ENCODE peak calls at places on chromosomes 11 and 22, in eight cellular contexts. One of them, this sample, is unnamed.
A peak's percentile ranks its signal among the peaks of the same experiment; 100 is the strongest.

GRCh38 chr11:58829736-58830135 is 14.8 kb downstream of the GLYATL2 start:
- DNase-seq in Calu3: peak; percentile 10
- DNase-seq in myocyte: peak; percentile 5
- DNase-seq in GDM1: no peak
- DNase-seq in NCI-H1105 treated with DMSO at 0.1 percent for 48 hours: no peak
- DNase-seq in HEK293T: no peak
- DNase-seq in AG20443: peak; percentile 48
- DNase-seq in NCI-H1436: no peak
- DNase-seq in this sample: no peak

GRCh38 chr22:40641269-40641668 is 4.8 kb upstream of the MRTFA start:
- DNase-seq in NCI-H1436: no peak
- DNase-seq in myocyte: no peak
- DNase-seq in GDM1: no peak
- DNase-seq in HEK293T: no peak
- DNase-seq in AG20443: no peak
- DNase-seq in NCI-H1105 treated with DMSO at 0.1 percent for 48 hours: no peak
- DNase-seq in Calu3: no peak
- DNase-seq in this sample: peak; percentile 15

GRCh38 chr11:130177782-130178181 is 18.2 kb downstream of the ST14 start:
- DNase-seq in NCI-H1436: no peak
- DNase-seq in NCI-H1105 treated with DMSO at 0.1 percent for 48 hours: no peak
- DNase-seq in HEK293T: no peak
- DNase-seq in Calu3: no peak
- DNase-seq in GDM1: no peak
- DNase-seq in AG20443: no peak
- DNase-seq in myocyte: no peak
- DNase-seq in this sample: peak; percentile 44

GRCh38 chr11:6992457-6993431 is 27.4 kb downstream of the ZNF214 start:
- DNase-seq in AG20443: peak; percentile 31
- DNase-seq in HEK293T: no peak
- DNase-seq in NCI-H1105 treated with DMSO at 0.1 percent for 48 hours: no peak
- DNase-seq in GDM1: no peak
- DNase-seq in myocyte: peak; percentile 46
- DNase-seq in NCI-H1436: no peak
- DNase-seq in Calu3: no peak
- DNase-seq in this sample: no peak

GRCh38 chr22:37241351-37242142 is 2.5 kb downstream of the RAC2 start:
- DNase-seq in NCI-H1436: no peak
- DNase-seq in AG20443: no peak
- DNase-seq in HEK293T: no peak
- DNase-seq in GDM1: no peak
- DNase-seq in myocyte: no peak
- DNase-seq in NCI-H1105 treated with DMSO at 0.1 percent for 48 hours: no peak
- DNase-seq in Calu3: no peak
- DNase-seq in this sample: no peak

GRCh38 chr22:28931844-28932561 is 48.6 kb downstream of the ZNRF3 start:
- DNase-seq in HEK293T: no peak
- DNase-seq in AG20443: no peak
- DNase-seq in NCI-H1105 treated with DMSO at 0.1 percent for 48 hours: no peak
- DNase-seq in NCI-H1436: no peak
- DNase-seq in Calu3: no peak
- DNase-seq in GDM1: no peak
- DNase-seq in myocyte: no peak
- DNase-seq in this sample: no peak

GRCh38 chr11:118628432-118628831 is 21.0 kb downstream of the PHLDB1 start:
- DNase-seq in NCI-H1436: no peak
- DNase-seq in HEK293T: no peak
- DNase-seq in GDM1: no peak
- DNase-seq in myocyte: no peak
- DNase-seq in NCI-H1105 treated with DMSO at 0.1 percent for 48 hours: no peak
- DNase-seq in Calu3: no peak
- DNase-seq in AG20443: no peak
- DNase-seq in this sample: no peak

GRCh38 chr11:121716060-121716459 is 263.3 kb upstream of the SORL1-AS1 start:
- DNase-seq in GDM1: no peak
- DNase-seq in NCI-H1105 treated with DMSO at 0.1 percent for 48 hours: no peak
- DNase-seq in myocyte: peak; percentile 94
- DNase-seq in NCI-H1436: no peak
- DNase-seq in Calu3: no peak
- DNase-seq in AG20443: peak; percentile 17
- DNase-seq in HEK293T: no peak
- DNase-seq in this sample: no peak

GRCh38 chr11:72001834-72002591 is 3.3 kb downstream of the IL18BP start:
- DNase-seq in HEK293T: no peak
- DNase-seq in GDM1: no peak
- DNase-seq in NCI-H1436: no peak
- DNase-seq in myocyte: peak; percentile 76
- DNase-seq in Calu3: no peak
- DNase-seq in AG20443: no peak
- DNase-seq in NCI-H1105 treated with DMSO at 0.1 percent for 48 hours: no peak
- DNase-seq in this sample: no peak

GRCh38 chr11:50394017-50394416 is 361.3 kb downstream of the OR4C45 start:
- DNase-seq in myocyte: no peak
- DNase-seq in AG20443: no peak
- DNase-seq in Calu3: no peak
- DNase-seq in NCI-H1436: no peak
- DNase-seq in GDM1: no peak
- DNase-seq in HEK293T: no peak
- DNase-seq in NCI-H1105 treated with DMSO at 0.1 percent for 48 hours: no peak
- DNase-seq in this sample: no peak

GRCh38 chr11:86551286-86551685 is 121.1 kb downstream of the ME3 start:
- DNase-seq in NCI-H1436: no peak
- DNase-seq in NCI-H1105 treated with DMSO at 0.1 percent for 48 hours: no peak
- DNase-seq in AG20443: peak; percentile 72
- DNase-seq in HEK293T: no peak
- DNase-seq in Calu3: peak; percentile 35
- DNase-seq in myocyte: peak; percentile 54
- DNase-seq in GDM1: no peak
- DNase-seq in this sample: no peak

GRCh38 chr11:118870396-118871343 is 13.0 kb upstream of the CXCR5 start:
- DNase-seq in AG20443: peak; percentile 75
- DNase-seq in Calu3: peak; percentile 10
- DNase-seq in HEK293T: no peak
- DNase-seq in NCI-H1105 treated with DMSO at 0.1 percent for 48 hours: no peak
- DNase-seq in NCI-H1436: no peak
- DNase-seq in GDM1: no peak
- DNase-seq in myocyte: peak; percentile 35
- DNase-seq in this sample: no peak

GRCh38 chr22:23395476-23396361 is 184.4 kb downstream of the IGLL1 start:
- DNase-seq in myocyte: no peak
- DNase-seq in GDM1: no peak
- DNase-seq in HEK293T: no peak
- DNase-seq in Calu3: no peak
- DNase-seq in NCI-H1105 treated with DMSO at 0.1 percent for 48 hours: no peak
- DNase-seq in AG20443: no peak
- DNase-seq in NCI-H1436: no peak
- DNase-seq in this sample: no peak

GRCh38 chr11:117950320-117950719 is 21.1 kb upstream of the TMPRSS13 start:
- DNase-seq in HEK293T: no peak
- DNase-seq in myocyte: no peak
- DNase-seq in GDM1: peak; percentile 42
- DNase-seq in Calu3: no peak
- DNase-seq in NCI-H1105 treated with DMSO at 0.1 percent for 48 hours: no peak
- DNase-seq in NCI-H1436: no peak
- DNase-seq in AG20443: peak; percentile 4
- DNase-seq in this sample: no peak

GRCh38 chr22:37045958-37046357 is 5.6 kb upstream of the KCTD17 start:
- DNase-seq in NCI-H1105 treated with DMSO at 0.1 percent for 48 hours: no peak
- DNase-seq in AG20443: peak; percentile 79
- DNase-seq in HEK293T: peak; percentile 73
- DNase-seq in GDM1: no peak
- DNase-seq in myocyte: peak; percentile 18
- DNase-seq in NCI-H1436: no peak
- DNase-seq in Calu3: no peak
- DNase-seq in this sample: no peak

GRCh38 chr22:19524170-19525115 is at the start of gene CLDN5:
- DNase-seq in HEK293T: peak; percentile 6
- DNase-seq in myocyte: no peak
- DNase-seq in Calu3: no peak
- DNase-seq in NCI-H1105 treated with DMSO at 0.1 percent for 48 hours: peak; percentile 8
- DNase-seq in NCI-H1436: peak; percentile 6
- DNase-seq in AG20443: peak; percentile 74
- DNase-seq in GDM1: no peak
- DNase-seq in this sample: no peak

GRCh38 chr11:77130763-77131513 is 2.9 kb downstream of the MYO7A start:
- DNase-seq in HEK293T: no peak
- DNase-seq in NCI-H1436: no peak
- DNase-seq in AG20443: peak; percentile 62
- DNase-seq in Calu3: no peak
- DNase-seq in myocyte: no peak
- DNase-seq in GDM1: no peak
- DNase-seq in NCI-H1105 treated with DMSO at 0.1 percent for 48 hours: no peak
- DNase-seq in this sample: no peak

GRCh38 chr11:12669930-12670329 is 4.3 kb upstream of the TEAD1 start:
- DNase-seq in NCI-H1436: no peak
- DNase-seq in AG20443: no peak
- DNase-seq in Calu3: no peak
- DNase-seq in myocyte: no peak
- DNase-seq in HEK293T: no peak
- DNase-seq in GDM1: no peak
- DNase-seq in NCI-H1105 treated with DMSO at 0.1 percent for 48 hours: no peak
- DNase-seq in this sample: no peak

GRCh38 chr11:120256178-120256577 is 16.2 kb downstream of the POU2F3 start:
- DNase-seq in myocyte: no peak
- DNase-seq in AG20443: no peak
- DNase-seq in NCI-H1436: no peak
- DNase-seq in GDM1: no peak
- DNase-seq in HEK293T: no peak
- DNase-seq in NCI-H1105 treated with DMSO at 0.1 percent for 48 hours: no peak
- DNase-seq in Calu3: no peak
- DNase-seq in this sample: no peak

GRCh38 chr22:17235861-17236260 is 16.6 kb upstream of the ADA2 start:
- DNase-seq in myocyte: no peak
- DNase-seq in NCI-H1105 treated with DMSO at 0.1 percent for 48 hours: no peak
- DNase-seq in AG20443: no peak
- DNase-seq in HEK293T: no peak
- DNase-seq in NCI-H1436: no peak
- DNase-seq in GDM1: no peak
- DNase-seq in Calu3: no peak
- DNase-seq in this sample: no peak

GRCh38 chr11:95084509-95084908 is 5.1 kb upstream of the ENDOD1 start:
- DNase-seq in GDM1: no peak
- DNase-seq in myocyte: no peak
- DNase-seq in AG20443: no peak
- DNase-seq in NCI-H1436: no peak
- DNase-seq in Calu3: no peak
- DNase-seq in NCI-H1105 treated with DMSO at 0.1 percent for 48 hours: no peak
- DNase-seq in HEK293T: no peak
- DNase-seq in this sample: peak; percentile 44

GRCh38 chr11:60854847-60855725 is 664 bp downstream of the PTGDR2 start:
- DNase-seq in HEK293T: no peak
- DNase-seq in GDM1: no peak
- DNase-seq in AG20443: no peak
- DNase-seq in Calu3: no peak
- DNase-seq in NCI-H1436: no peak
- DNase-seq in NCI-H1105 treated with DMSO at 0.1 percent for 48 hours: no peak
- DNase-seq in myocyte: no peak
- DNase-seq in this sample: no peak

GRCh38 chr11:6655790-6656580 is at the start of gene DCHS1:
- DNase-seq in myocyte: no peak
- DNase-seq in NCI-H1436: peak; percentile 41
- DNase-seq in HEK293T: peak; percentile 35
- DNase-seq in NCI-H1105 treated with DMSO at 0.1 percent for 48 hours: peak; percentile 33
- DNase-seq in AG20443: peak; percentile 62
- DNase-seq in Calu3: no peak
- DNase-seq in GDM1: no peak
- DNase-seq in this sample: no peak

GRCh38 chr11:23423656-23424055 is 563.4 kb upstream of the CCDC179 start:
- DNase-seq in GDM1: no peak
- DNase-seq in Calu3: no peak
- DNase-seq in myocyte: peak; percentile 36
- DNase-seq in AG20443: no peak
- DNase-seq in NCI-H1105 treated with DMSO at 0.1 percent for 48 hours: no peak
- DNase-seq in HEK293T: no peak
- DNase-seq in NCI-H1436: no peak
- DNase-seq in this sample: no peak

GRCh38 chr11:12599408-12600143 is 74.6 kb upstream of the TEAD1 start:
- DNase-seq in NCI-H1105 treated with DMSO at 0.1 percent for 48 hours: no peak
- DNase-seq in NCI-H1436: no peak
- DNase-seq in myocyte: no peak
- DNase-seq in GDM1: peak; percentile 5
- DNase-seq in AG20443: peak; percentile 13
- DNase-seq in Calu3: peak; percentile 78
- DNase-seq in HEK293T: peak; percentile 70
- DNase-seq in this sample: peak; percentile 64

GRCh38 chr11:77374611-77375031 is 73.1 kb upstream of the GDPD4 start:
- DNase-seq in NCI-H1105 treated with DMSO at 0.1 percent for 48 hours: no peak
- DNase-seq in Calu3: no peak
- DNase-seq in HEK293T: no peak
- DNase-seq in AG20443: no peak
- DNase-seq in myocyte: no peak
- DNase-seq in GDM1: no peak
- DNase-seq in NCI-H1436: no peak
- DNase-seq in this sample: no peak

GRCh38 chr11:76694664-76695063 is 24.1 kb upstream of the LRRC32 start:
- DNase-seq in NCI-H1436: no peak
- DNase-seq in AG20443: peak; percentile 76
- DNase-seq in myocyte: peak; percentile 18
- DNase-seq in GDM1: no peak
- DNase-seq in Calu3: no peak
- DNase-seq in NCI-H1105 treated with DMSO at 0.1 percent for 48 hours: no peak
- DNase-seq in HEK293T: no peak
- DNase-seq in this sample: no peak

GRCh38 chr22:22673099-22673498 is 28.7 kb downstream of the GGTLC2 start:
- DNase-seq in GDM1: no peak
- DNase-seq in NCI-H1436: no peak
- DNase-seq in AG20443: no peak
- DNase-seq in HEK293T: no peak
- DNase-seq in myocyte: no peak
- DNase-seq in NCI-H1105 treated with DMSO at 0.1 percent for 48 hours: no peak
- DNase-seq in Calu3: no peak
- DNase-seq in this sample: no peak

GRCh38 chr11:120807414-120808150 is 216.3 kb upstream of the TBCEL start:
- DNase-seq in NCI-H1105 treated with DMSO at 0.1 percent for 48 hours: no peak
- DNase-seq in HEK293T: no peak
- DNase-seq in GDM1: no peak
- DNase-seq in AG20443: peak; percentile 83
- DNase-seq in NCI-H1436: no peak
- DNase-seq in Calu3: peak; percentile 7
- DNase-seq in myocyte: peak; percentile 36
- DNase-seq in this sample: peak; percentile 75

GRCh38 chr11:73170140-73170539 is 28.0 kb upstream of the FCHSD2 start:
- DNase-seq in AG20443: no peak
- DNase-seq in Calu3: no peak
- DNase-seq in myocyte: no peak
- DNase-seq in HEK293T: no peak
- DNase-seq in NCI-H1105 treated with DMSO at 0.1 percent for 48 hours: no peak
- DNase-seq in NCI-H1436: no peak
- DNase-seq in GDM1: no peak
- DNase-seq in this sample: no peak

GRCh38 chr22:44404341-44405020 is 91.7 kb upstream of the SHISAL1 start:
- DNase-seq in AG20443: no peak
- DNase-seq in HEK293T: no peak
- DNase-seq in GDM1: no peak
- DNase-seq in NCI-H1436: no peak
- DNase-seq in Calu3: no peak
- DNase-seq in myocyte: no peak
- DNase-seq in NCI-H1105 treated with DMSO at 0.1 percent for 48 hours: no peak
- DNase-seq in this sample: no peak

GRCh38 chr11:29518389-29519174 is 498.2 kb downstream of the KCNA4 start:
- DNase-seq in Calu3: no peak
- DNase-seq in AG20443: no peak
- DNase-seq in NCI-H1436: no peak
- DNase-seq in HEK293T: no peak
- DNase-seq in NCI-H1105 treated with DMSO at 0.1 percent for 48 hours: no peak
- DNase-seq in GDM1: peak; percentile 31
- DNase-seq in myocyte: no peak
- DNase-seq in this sample: peak; percentile 23

GRCh38 chr11:125167954-125168821 is 3.6 kb downstream of the PKNOX2 start:
- DNase-seq in HEK293T: no peak
- DNase-seq in Calu3: no peak
- DNase-seq in myocyte: peak; percentile 72
- DNase-seq in NCI-H1105 treated with DMSO at 0.1 percent for 48 hours: no peak
- DNase-seq in AG20443: peak; percentile 69
- DNase-seq in NCI-H1436: no peak
- DNase-seq in GDM1: no peak
- DNase-seq in this sample: no peak

GRCh38 chr11:39327302-39327701 is 2132.2 kb downstream of the LRRC4C start:
- DNase-seq in myocyte: no peak
- DNase-seq in NCI-H1436: no peak
- DNase-seq in GDM1: no peak
- DNase-seq in HEK293T: no peak
- DNase-seq in Calu3: no peak
- DNase-seq in AG20443: no peak
- DNase-seq in NCI-H1105 treated with DMSO at 0.1 percent for 48 hours: no peak
- DNase-seq in this sample: no peak